ENCODE peak calls at places on chromosomes 4 and X, in ten cellular contexts. One of them, this sample, is unnamed.

GRCh38 chrX:119654112-119654531 is 38.8 kb downstream of the SEPTIN6 start:
- DNase-seq in body of pancreas: peak; percentile 35
- DNase-seq in left lung: no peak
- DNase-seq in Caco-2: no peak
- DNase-seq in HCT116: no peak
- DNase-seq in WERI-Rb-1: peak; percentile 34
- DNase-seq in foreskin fibroblast: peak; percentile 69
- DNase-seq in fibroblast of lung: peak; percentile 68
- DNase-seq in neural progenitor cell: peak; percentile 65
- DNase-seq in BJ: no peak
- DNase-seq in this sample: peak; percentile 61

GRCh38 chrX:1903380-1903935 is 288.6 kb downstream of the ASMT start:
- DNase-seq in body of pancreas: no peak
- DNase-seq in left lung: no peak
- DNase-seq in Caco-2: no peak
- DNase-seq in HCT116: peak; percentile 63
- DNase-seq in WERI-Rb-1: peak; percentile 67
- DNase-seq in foreskin fibroblast: no peak
- DNase-seq in fibroblast of lung: no peak
- DNase-seq in neural progenitor cell: no peak
- DNase-seq in BJ: peak; percentile 35
- DNase-seq in this sample: peak; percentile 16

GRCh38 chr4:184398741-184399504 is 75.4 kb downstream of the IRF2 start:
- DNase-seq in body of pancreas: no peak
- DNase-seq in left lung: no peak
- DNase-seq in Caco-2: no peak
- DNase-seq in HCT116: no peak
- DNase-seq in WERI-Rb-1: no peak
- DNase-seq in foreskin fibroblast: no peak
- DNase-seq in fibroblast of lung: no peak
- DNase-seq in neural progenitor cell: no peak
- DNase-seq in BJ: no peak
- DNase-seq in this sample: no peak

GRCh38 chr4:55086561-55086960 is 38.8 kb downstream of the KDR start:
- DNase-seq in body of pancreas: no peak
- DNase-seq in left lung: no peak
- DNase-seq in Caco-2: no peak
- DNase-seq in HCT116: no peak
- DNase-seq in WERI-Rb-1: no peak
- DNase-seq in foreskin fibroblast: no peak
- DNase-seq in fibroblast of lung: no peak
- DNase-seq in neural progenitor cell: no peak
- DNase-seq in BJ: no peak
- DNase-seq in this sample: no peak

GRCh38 chrX:105972690-105973386 is 65.7 kb downstream of the SERPINA7 start:
- DNase-seq in body of pancreas: peak; percentile 1
- DNase-seq in left lung: no peak
- DNase-seq in Caco-2: no peak
- DNase-seq in HCT116: no peak
- DNase-seq in WERI-Rb-1: no peak
- DNase-seq in foreskin fibroblast: no peak
- DNase-seq in fibroblast of lung: no peak
- DNase-seq in neural progenitor cell: no peak
- DNase-seq in BJ: no peak
- DNase-seq in this sample: no peak

GRCh38 chr4:122668241-122668640 is 47.4 kb upstream of the IL21 start:
- DNase-seq in body of pancreas: no peak
- DNase-seq in left lung: no peak
- DNase-seq in Caco-2: no peak
- DNase-seq in HCT116: no peak
- DNase-seq in WERI-Rb-1: no peak
- DNase-seq in foreskin fibroblast: peak; percentile 86
- DNase-seq in fibroblast of lung: peak; percentile 68
- DNase-seq in neural progenitor cell: no peak
- DNase-seq in BJ: peak; percentile 75
- DNase-seq in this sample: peak; percentile 71

GRCh38 chr4:3039706-3040366 is 34.5 kb downstream of the HTT-AS start:
- DNase-seq in body of pancreas: no peak
- DNase-seq in left lung: no peak
- DNase-seq in Caco-2: no peak
- DNase-seq in HCT116: no peak
- DNase-seq in WERI-Rb-1: no peak
- DNase-seq in foreskin fibroblast: no peak
- DNase-seq in fibroblast of lung: no peak
- DNase-seq in neural progenitor cell: no peak
- DNase-seq in BJ: no peak
- DNase-seq in this sample: no peak

GRCh38 chr4:140816806-140817205 is 60.6 kb upstream of the TBC1D9 start:
- DNase-seq in body of pancreas: no peak
- DNase-seq in left lung: no peak
- DNase-seq in Caco-2: no peak
- DNase-seq in HCT116: no peak
- DNase-seq in WERI-Rb-1: no peak
- DNase-seq in foreskin fibroblast: no peak
- DNase-seq in fibroblast of lung: no peak
- DNase-seq in neural progenitor cell: no peak
- DNase-seq in BJ: no peak
- DNase-seq in this sample: no peak

GRCh38 chr4:93654276-93654675 is 174.3 kb upstream of the ATOH1 start:
- DNase-seq in body of pancreas: no peak
- DNase-seq in left lung: no peak
- DNase-seq in Caco-2: no peak
- DNase-seq in HCT116: no peak
- DNase-seq in WERI-Rb-1: no peak
- DNase-seq in foreskin fibroblast: no peak
- DNase-seq in fibroblast of lung: no peak
- DNase-seq in neural progenitor cell: no peak
- DNase-seq in BJ: no peak
- DNase-seq in this sample: no peak

GRCh38 chr4:109147135-109147534 is 155.3 kb downstream of the COL25A1 start:
- DNase-seq in body of pancreas: no peak
- DNase-seq in left lung: no peak
- DNase-seq in Caco-2: no peak
- DNase-seq in HCT116: no peak
- DNase-seq in WERI-Rb-1: no peak
- DNase-seq in foreskin fibroblast: no peak
- DNase-seq in fibroblast of lung: no peak
- DNase-seq in neural progenitor cell: no peak
- DNase-seq in BJ: no peak
- DNase-seq in this sample: no peak

GRCh38 chr4:22625301-22625700 is 67.4 kb upstream of the GBA3 start:
- DNase-seq in body of pancreas: no peak
- DNase-seq in left lung: no peak
- DNase-seq in Caco-2: no peak
- DNase-seq in HCT116: no peak
- DNase-seq in WERI-Rb-1: no peak
- DNase-seq in foreskin fibroblast: peak; percentile 7
- DNase-seq in fibroblast of lung: no peak
- DNase-seq in neural progenitor cell: peak; percentile 27
- DNase-seq in BJ: no peak
- DNase-seq in this sample: no peak

GRCh38 chrX:42505057-42505456 is 272.9 kb downstream of the PPP1R2C start:
- DNase-seq in body of pancreas: no peak
- DNase-seq in left lung: no peak
- DNase-seq in Caco-2: no peak
- DNase-seq in HCT116: no peak
- DNase-seq in WERI-Rb-1: no peak
- DNase-seq in foreskin fibroblast: no peak
- DNase-seq in fibroblast of lung: no peak
- DNase-seq in neural progenitor cell: no peak
- DNase-seq in BJ: no peak
- DNase-seq in this sample: no peak

DNA sequence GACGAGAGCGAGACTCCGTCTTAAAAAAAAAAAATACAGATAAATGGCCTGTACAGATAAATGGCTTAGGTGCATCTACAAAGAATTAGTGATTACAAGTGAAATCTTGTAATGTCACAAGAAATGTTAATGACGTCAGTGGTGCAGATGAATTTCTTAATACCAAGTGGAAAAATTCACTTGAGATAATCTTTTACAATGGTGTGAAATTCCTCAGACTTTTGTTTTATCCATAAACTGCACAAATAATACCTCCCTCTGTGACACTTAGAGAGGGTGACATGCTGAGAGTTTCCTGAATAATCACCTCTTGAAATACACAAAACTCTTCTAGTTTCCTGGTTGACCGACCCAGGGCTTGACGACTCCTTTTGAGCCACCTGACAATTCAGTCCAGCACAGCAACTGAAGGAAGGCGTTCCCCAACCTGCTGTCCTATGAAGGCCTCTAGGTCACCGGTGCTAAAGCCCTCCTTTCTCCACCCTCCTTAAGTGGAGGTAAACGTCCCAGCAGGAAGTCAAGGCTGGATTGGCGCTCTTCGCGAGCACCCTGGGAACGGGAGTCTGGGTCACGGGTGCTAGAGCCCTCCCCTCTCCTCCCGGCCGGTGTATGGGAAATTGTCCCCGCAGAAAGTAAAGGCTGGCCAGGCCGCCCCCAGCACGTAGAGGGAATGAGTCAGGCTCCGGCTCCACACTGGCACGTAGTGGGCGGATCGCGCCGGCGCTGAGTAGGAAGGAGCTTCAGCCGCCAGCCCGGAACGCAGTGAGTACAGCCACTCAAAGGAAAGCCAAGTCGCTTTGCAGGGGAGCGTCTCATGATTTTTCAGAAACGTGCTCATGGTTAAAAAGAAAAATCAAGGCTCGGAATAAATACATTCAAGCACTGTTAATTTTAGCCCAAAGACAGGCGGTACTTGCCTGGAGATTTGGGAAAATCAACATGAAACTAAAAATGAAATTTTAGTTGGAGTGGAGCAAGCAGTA is at the start of gene TMEM144:
- DNase-seq in body of pancreas: peak; percentile 96
- DNase-seq in left lung: peak; percentile 95
- DNase-seq in Caco-2: peak; percentile 92
- DNase-seq in HCT116: peak; percentile 89
- DNase-seq in WERI-Rb-1: peak; percentile 92
- DNase-seq in foreskin fibroblast: peak; percentile 94
- DNase-seq in fibroblast of lung: peak; percentile 79
- DNase-seq in neural progenitor cell: peak; percentile 88
- DNase-seq in BJ: peak; percentile 47
- DNase-seq in this sample: peak; percentile 91
- TF ChIP-seq CTCF in body of pancreas: no peak
- TF ChIP-seq CTCF in left lung: no peak
- TF ChIP-seq CTCF in Caco-2: peak; percentile 27
- TF ChIP-seq CTCF in HCT116: no peak
- TF ChIP-seq CTCF in WERI-Rb-1: peak; percentile 4
- TF ChIP-seq CTCF in foreskin fibroblast: peak; percentile 5
- TF ChIP-seq CTCF in fibroblast of lung: no peak
- TF ChIP-seq CTCF in neural progenitor cell: peak; percentile 21
- TF ChIP-seq CTCF in BJ: peak; percentile 26
- TF ChIP-seq CTCF in this sample: peak; percentile 16

GRCh38 chrX:100409316-100410082 is 574 bp downstream of the PCDH19 start:
- DNase-seq in body of pancreas: no peak
- DNase-seq in left lung: no peak
- DNase-seq in Caco-2: no peak
- DNase-seq in HCT116: no peak
- DNase-seq in WERI-Rb-1: no peak
- DNase-seq in foreskin fibroblast: peak; percentile 31
- DNase-seq in fibroblast of lung: no peak
- DNase-seq in neural progenitor cell: peak; percentile 52
- DNase-seq in BJ: no peak
- DNase-seq in this sample: no peak
- H3K4me3 ChIP-seq in body of pancreas: no peak overlapping the region
- H3K4me3 ChIP-seq in left lung: peak overlapping the region; percentile 13
- H3K4me3 ChIP-seq in Caco-2: peak overlapping the region; percentile 30
- H3K4me3 ChIP-seq in HCT116: peak overlapping the region; percentile 34
- H3K4me3 ChIP-seq in WERI-Rb-1: no peak overlapping the region
- H3K4me3 ChIP-seq in foreskin fibroblast: peak overlapping the region; percentile 27
- H3K4me3 ChIP-seq in fibroblast of lung: peak overlapping the region; percentile 14
- H3K4me3 ChIP-seq in neural progenitor cell: peak overlapping the region; percentile 56
- H3K4me3 ChIP-seq in BJ: peak overlapping the region; percentile 13
- H3K4me3 ChIP-seq in this sample: peak overlapping the region; percentile 28

DNA sequence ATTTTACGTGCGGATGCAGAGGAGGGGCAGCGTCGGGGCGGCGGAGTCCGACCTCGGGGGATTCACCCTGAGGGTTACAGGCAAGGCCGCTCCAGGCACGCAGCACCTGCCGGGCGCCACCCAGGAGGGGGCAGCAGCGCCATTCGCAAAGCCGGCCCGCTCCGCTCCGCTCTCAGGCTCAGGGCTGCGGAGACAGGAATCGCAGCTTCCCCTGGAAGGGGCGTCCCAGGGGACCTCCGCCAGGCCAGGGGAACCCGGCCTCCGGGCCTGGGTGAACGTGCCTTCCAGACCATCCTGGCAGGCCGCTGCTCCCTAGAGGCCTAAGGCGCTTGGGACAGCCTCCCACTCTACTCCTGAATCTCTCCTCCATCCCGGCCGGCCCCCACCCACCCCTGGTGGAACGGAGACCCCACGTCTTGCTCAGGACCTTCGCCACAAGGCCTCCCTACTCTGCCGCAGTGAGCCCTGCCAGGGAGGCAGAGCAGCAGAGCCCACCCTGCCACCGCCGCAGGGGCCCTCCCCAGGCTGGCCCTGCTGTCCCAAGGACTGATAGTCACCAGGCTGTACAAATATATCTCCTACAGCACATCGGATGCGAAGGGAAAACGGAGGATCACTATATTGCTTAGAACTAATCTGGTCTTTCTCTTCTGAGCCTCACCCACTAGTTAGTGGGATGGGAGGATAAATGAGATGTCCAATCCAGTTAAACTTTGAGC is 114.9 kb downstream of the SMIM20 start:
- DNase-seq in body of pancreas: peak; percentile 71
- DNase-seq in left lung: peak; percentile 76
- DNase-seq in Caco-2: peak; percentile 71
- DNase-seq in HCT116: no peak
- DNase-seq in WERI-Rb-1: peak; percentile 90
- DNase-seq in foreskin fibroblast: peak; percentile 92
- DNase-seq in fibroblast of lung: peak; percentile 72
- DNase-seq in neural progenitor cell: peak; percentile 91
- DNase-seq in BJ: no peak
- DNase-seq in this sample: peak; percentile 70
- TF ChIP-seq CTCF in body of pancreas: peak; percentile 80
- TF ChIP-seq CTCF in left lung: peak; percentile 69
- TF ChIP-seq CTCF in Caco-2: peak; percentile 80
- TF ChIP-seq CTCF in HCT116: peak; percentile 64
- TF ChIP-seq CTCF in WERI-Rb-1: peak; percentile 98
- TF ChIP-seq CTCF in foreskin fibroblast: peak; percentile 83
- TF ChIP-seq CTCF in fibroblast of lung: peak; percentile 79
- TF ChIP-seq CTCF in neural progenitor cell: peak; percentile 74
- TF ChIP-seq CTCF in BJ: peak; percentile 93
- TF ChIP-seq CTCF in this sample: peak; percentile 87

DNA sequence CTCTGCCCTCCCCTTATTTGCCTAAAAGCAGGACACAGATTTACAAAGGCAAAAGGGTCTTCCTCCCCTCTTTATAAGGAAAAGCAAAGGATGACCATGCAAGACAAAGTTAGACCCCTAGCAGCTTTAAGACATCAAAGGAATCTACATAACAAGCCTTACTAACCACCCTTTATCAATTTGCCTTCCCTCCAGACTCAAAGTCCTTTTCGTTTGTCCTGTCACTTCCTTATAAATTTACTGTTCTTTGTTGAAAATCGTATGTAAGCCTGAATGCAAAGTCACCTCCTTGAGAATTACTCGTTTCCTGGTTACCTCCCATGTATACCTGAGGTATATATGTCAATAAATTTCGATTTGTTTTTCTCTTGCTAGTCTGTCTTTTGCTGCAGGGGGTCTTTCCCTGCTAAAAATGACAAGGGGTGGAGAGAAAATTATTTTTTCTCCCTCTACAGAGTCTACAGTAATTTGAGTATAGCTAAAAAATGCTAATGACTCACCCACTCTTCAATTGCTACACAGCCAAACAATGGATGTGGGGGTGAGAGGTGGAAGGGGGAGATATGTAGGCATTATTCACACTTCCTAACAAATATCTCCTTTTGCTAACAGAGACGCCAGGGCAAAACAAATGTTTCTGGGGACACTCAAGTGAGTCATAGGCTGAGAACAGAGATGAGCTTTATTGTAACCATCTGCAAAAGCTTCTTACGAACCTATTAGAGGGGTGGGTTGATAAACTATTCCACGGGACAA is 13.2 kb downstream of the SCD5 start:
- DNase-seq in body of pancreas: no peak
- DNase-seq in left lung: no peak
- DNase-seq in Caco-2: no peak
- DNase-seq in HCT116: peak; percentile 69
- DNase-seq in WERI-Rb-1: no peak
- DNase-seq in foreskin fibroblast: peak; percentile 93
- DNase-seq in fibroblast of lung: peak; percentile 59
- DNase-seq in neural progenitor cell: peak; percentile 26
- DNase-seq in BJ: peak; percentile 65
- DNase-seq in this sample: peak; percentile 90
- H3K4me3 ChIP-seq in body of pancreas: no peak overlapping the region
- H3K4me3 ChIP-seq in left lung: no peak overlapping the region
- H3K4me3 ChIP-seq in Caco-2: no peak overlapping the region
- H3K4me3 ChIP-seq in HCT116: peak overlapping the region; percentile 17
- H3K4me3 ChIP-seq in WERI-Rb-1: no peak overlapping the region
- H3K4me3 ChIP-seq in foreskin fibroblast: peak overlapping the region; percentile 27
- H3K4me3 ChIP-seq in fibroblast of lung: no peak overlapping the region
- H3K4me3 ChIP-seq in neural progenitor cell: peak overlapping the region; percentile 31
- H3K4me3 ChIP-seq in BJ: no peak overlapping the region
- H3K4me3 ChIP-seq in this sample: no peak overlapping the region